ENCODE peak calls at places on chromosomes 7 and 10, in four cellular contexts. Q, S, Y and V are unnamed samples.

GRCh38 chr7:112550468-112551060 is 69.8 kb downstream of the LSMEM1 start:
- DNase-seq in S (peak), Y (no peak), Q (peak), V (peak)

GRCh38 chr10:75461672-75462649 is 30.5 kb downstream of the LRMDA start:
- DNase-seq in Q (no peak), Y (no peak), S (no peak), V (no peak)

GRCh38 chr7:32479574-32480200 is 10.5 kb downstream of the LSM5 start:
- DNase-seq in Y (no peak), S (peak), Q (no peak), V (peak)

GRCh38 chr10:31013331-31013730 is 18.3 kb downstream of the ZNF438 start:
- DNase-seq in Y (no peak), S (no peak), Q (no peak), V (no peak)

GRCh38 chr10:34710391-34710751 is 104.7 kb downstream of the PARD3 start:
- DNase-seq in Q (no peak), S (peak), Y (no peak), V (no peak)

GRCh38 chr10:86252051-86252450 is 114.5 kb downstream of the GRID1 start:
- DNase-seq in Y (no peak), Q (no peak), S (no peak), V (no peak)

GRCh38 chr7:111499027-111499426 is 63.3 kb downstream of the IMMP2L start:
- DNase-seq in Q (no peak), S (no peak), Y (no peak), V (peak)

GRCh38 chr10:31121074-31121685 is 89.5 kb upstream of the ZNF438 start:
- DNase-seq in Y (no peak), S (no peak), Q (peak), V (no peak)

GRCh38 chr7:40715053-40715430 is 580.2 kb downstream of the SUGCT start:
- DNase-seq in Q (no peak), S (no peak), Y (no peak), V (no peak)

GRCh38 chr7:12389089-12389700 is 14.5 kb downstream of the VWDE start:
- DNase-seq in Y (no peak), Q (peak), S (peak), V (peak)

GRCh38 chr10:58957517-58957916 is 218.9 kb upstream of the PHYHIPL start:
- DNase-seq in Q (no peak), S (no peak), Y (no peak), V (no peak)

GRCh38 chr7:81743201-81743600 is 26.6 kb downstream of the HGF start:
- DNase-seq in S (peak), Y (no peak), Q (no peak), V (no peak)

GRCh38 chr7:127366680-127367079 is 25.8 kb downstream of the ZNF800 start:
- DNase-seq in Q (no peak), S (no peak), Y (no peak), V (no peak)

GRCh38 chr7:66183700-66184099 is 21.4 kb upstream of the TPST1 start:
- DNase-seq in Q (peak), Y (no peak), S (no peak), V (no peak)

GRCh38 chr10:101237908-101238731 is 8.9 kb upstream of the LBX1 start:
- DNase-seq in Y (no peak), S (no peak), Q (no peak), V (no peak)

GRCh38 chr10:108230478-108231170 is 1066.1 kb upstream of the SORCS1 start:
- DNase-seq in Y (no peak), S (no peak), Q (no peak), V (no peak)

GRCh38 chr7:66336760-66337159 is 131.6 kb downstream of the TPST1 start:
- DNase-seq in Q (no peak), S (no peak), Y (no peak), V (no peak)

GRCh38 chr10:99374972-99375371 is 45.8 kb downstream of the CNNM1 start:
- DNase-seq in Q (no peak), Y (no peak), S (no peak), V (no peak)

GRCh38 chr7:157865351-157866165 is 528.8 kb downstream of the DNAJB6 start:
- DNase-seq in Y (no peak), Q (no peak), S (no peak), V (no peak)

GRCh38 chr7:79376297-79377025 is 77.0 kb downstream of the MAGI2 start:
- DNase-seq in S (no peak), Y (no peak), Q (no peak), V (no peak)

GRCh38 chr7:151777913-151778670 is 98.8 kb downstream of the PRKAG2 start:
- DNase-seq in Q (no peak), Y (no peak), S (no peak), V (no peak)

GRCh38 chr10:71939861-71940474 is 24.2 kb upstream of the CHST3 start:
- DNase-seq in Y (no peak), Q (no peak), S (no peak), V (no peak)

GRCh38 chr7:1055491-1056005 is 11.2 kb downstream of the GPR146 start:
- DNase-seq in Y (no peak), Q (no peak), S (no peak), V (no peak)

GRCh38 chr7:15407910-15408309 is 153.9 kb downstream of the AGMO start:
- DNase-seq in Y (no peak), Q (no peak), S (no peak), V (no peak)

GRCh38 chr7:26653430-26653911 is 210.9 kb downstream of the SKAP2 start:
- DNase-seq in Y (no peak), Q (no peak), S (peak), V (peak)

GRCh38 chr10:126836009-126836408 is 69.2 kb upstream of the DOCK1 start:
- DNase-seq in S (no peak), Q (no peak), Y (no peak), V (no peak)